ENCODE peak calls at places on chromosomes 7 and 10, in seven cellular contexts. E, W, J, R, Q, F and Y are unnamed samples.

GRCh38 chr7:112665709-112666108 is 124.5 kb downstream of the TMEM168 start:
- DNase-seq in E (no peak), W (no peak), J (peak), R (peak), Q (no peak), F (no peak), Y (peak)

GRCh38 chr10:71748671-71749191 is 24.6 kb downstream of the VSIR start:
- DNase-seq in E (no peak), W (no peak), J (no peak), R (no peak), Q (no peak), F (no peak), Y (peak)

GRCh38 chr7:21869785-21870402 is 75.8 kb downstream of the CDCA7L start:
- DNase-seq in E (no peak), W (no peak), J (peak), R (peak), Q (peak), F (no peak), Y (peak)

GRCh38 chr10:80506189-80506575 is 31.5 kb upstream of the SH2D4B start:
- DNase-seq in E (no peak), W (no peak), J (peak), R (peak), Q (peak), F (no peak), Y (peak)

GRCh38 chr7:82172896-82173295 is 270.7 kb downstream of the CACNA2D1 start:
- DNase-seq in E (no peak), W (no peak), J (no peak), R (peak), Q (no peak), F (no peak), Y (peak)

GRCh38 chr10:90462761-90463160 is 395.1 kb downstream of the HTR7 start:
- DNase-seq in E (no peak), W (no peak), J (peak), R (no peak), Q (no peak), F (no peak), Y (peak)

GRCh38 chr7:143405671-143406352 is 2.8 kb downstream of the EPHA1 start:
- DNase-seq in E (no peak), W (no peak), J (no peak), R (no peak), Q (no peak), F (no peak), Y (no peak)

GRCh38 chr10:5506751-5507648 is 7.6 kb upstream of the CALML5 start:
- DNase-seq in E (peak), W (no peak), J (no peak), R (no peak), Q (no peak), F (no peak), Y (no peak)

GRCh38 chr7:106178593-106179134 is 66.6 kb upstream of the SYPL1 start:
- DNase-seq in E (no peak), W (peak), J (peak), R (peak), Q (peak), F (peak), Y (peak)
- TF ChIP-seq CTCF in E (no peak), W (peak), J (peak), R (peak), Q (peak), F (no peak), Y (peak)

DNA sequence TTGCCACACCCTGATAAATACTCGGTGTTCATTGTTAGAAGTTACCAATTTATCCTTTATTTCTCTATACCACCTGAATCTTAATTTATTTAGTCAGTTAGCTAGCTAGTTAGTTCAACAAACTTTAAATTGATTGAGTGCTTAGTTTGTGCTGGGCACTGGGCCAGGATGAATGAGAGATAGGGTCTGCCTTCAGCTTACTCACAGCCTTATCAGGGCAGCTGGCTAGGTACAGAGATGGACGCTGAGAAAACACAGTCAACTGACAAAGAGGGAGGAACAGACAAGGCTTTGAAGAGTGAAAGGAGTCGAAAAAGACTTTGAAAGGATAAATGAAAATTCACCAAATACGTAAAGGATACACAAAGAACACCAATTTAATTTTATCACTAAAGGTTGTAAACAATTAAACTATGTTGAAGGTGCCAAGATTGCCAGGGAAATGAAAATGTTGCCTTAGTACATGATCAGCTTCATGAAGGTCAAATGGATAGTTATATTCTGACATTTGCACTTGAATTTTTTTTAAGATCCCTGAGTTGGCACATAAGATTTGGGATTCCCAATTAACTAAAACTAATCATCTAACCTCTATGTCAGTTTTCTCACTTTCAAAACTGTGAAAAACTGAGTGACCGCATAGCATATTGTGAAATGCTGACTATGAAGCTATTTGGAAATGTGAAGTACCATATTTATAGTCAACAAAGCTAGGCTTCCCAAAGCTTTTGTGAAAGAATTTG is 2.1 kb downstream of the CAV2 start:
- DNase-seq in E (no peak), W (no peak), J (peak), R (peak), Q (peak), F (peak), Y (peak)
- H3K4me3 ChIP-seq in E (peak), W (peak), J (peak), R (peak), Q (peak), F (peak), Y (peak)

DNA sequence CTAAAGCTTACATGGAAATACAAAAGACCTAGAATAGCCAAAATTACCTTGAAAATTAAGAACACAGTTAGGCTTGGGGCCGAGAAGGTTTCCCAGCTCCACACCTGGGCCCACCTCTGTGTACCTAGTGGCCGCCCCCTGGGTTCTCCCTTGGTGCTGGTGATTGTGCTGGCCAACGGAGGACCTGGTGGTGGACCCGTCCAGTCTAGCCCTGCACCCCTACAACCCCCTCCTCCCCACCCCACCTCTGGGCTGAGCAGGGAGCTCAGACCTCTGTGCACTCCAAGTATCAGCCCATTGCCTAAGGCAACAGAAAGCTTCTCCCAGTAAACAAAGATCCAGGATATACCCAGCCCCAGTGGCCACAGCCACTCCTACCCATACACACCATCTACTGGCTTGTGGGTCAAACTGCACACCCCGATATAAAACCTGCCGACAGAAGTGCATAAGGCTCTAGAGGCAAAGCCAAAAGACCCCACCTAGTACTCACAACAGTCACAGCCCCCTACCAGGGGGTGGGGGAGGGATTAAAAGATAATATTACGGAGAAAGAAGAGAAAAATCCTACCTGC is 105.0 kb upstream of the DIP2C start:
- DNase-seq in E (no peak), W (no peak), J (no peak), R (no peak), Q (no peak), F (no peak), Y (peak)
- TF ChIP-seq CTCF in E (peak), W (no peak), J (peak), R (no peak), Q (peak), F (no peak), Y (peak)

DNA sequence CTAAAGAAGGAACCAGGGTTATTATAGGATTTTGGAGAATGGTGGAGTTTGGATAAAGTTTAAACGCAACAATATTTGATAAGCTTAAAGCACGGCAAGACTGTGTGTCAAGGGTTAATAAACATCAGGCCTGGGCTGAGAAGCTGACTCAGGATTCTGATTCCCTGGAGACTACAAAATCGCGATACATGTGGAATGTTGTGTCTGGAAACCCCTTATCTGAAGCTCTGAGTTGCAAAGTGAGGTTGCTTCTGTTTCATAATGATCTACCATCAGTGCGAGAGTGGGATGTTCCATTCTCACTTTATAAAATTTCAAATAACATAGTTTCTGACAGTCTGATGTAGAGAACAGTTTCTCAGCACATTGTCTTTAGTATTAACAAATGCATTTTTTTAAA is 7.8 kb downstream of the C1GALT1 start:
- DNase-seq in E (no peak), W (no peak), J (no peak), R (peak), Q (peak), F (no peak), Y (peak)
- H3K4me3 ChIP-seq in E (no peak), W (no peak), J (no peak), R (no peak), Q (peak), F (no peak), Y (no peak)

DNA sequence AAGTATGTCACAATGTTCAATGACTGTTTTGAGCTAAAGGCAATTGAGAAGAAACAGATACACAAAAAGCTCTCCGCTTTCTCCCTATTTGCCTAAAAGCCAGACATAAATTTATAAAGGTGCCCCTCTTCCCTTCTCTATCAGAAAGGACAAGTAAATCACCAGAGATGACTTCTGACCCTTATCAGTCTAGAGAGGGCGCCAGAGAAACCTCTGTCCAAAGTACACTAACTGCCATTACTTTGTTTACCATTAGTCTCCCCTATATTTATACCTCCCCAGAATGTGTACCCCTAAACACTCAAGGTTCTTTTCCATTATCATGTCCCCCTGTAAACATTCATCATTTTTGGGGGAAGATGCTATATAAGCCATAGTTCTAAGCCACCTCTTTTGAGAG is 49.3 kb downstream of the TPK1 start:
- DNase-seq in E (no peak), W (no peak), J (peak), R (no peak), Q (no peak), F (no peak), Y (no peak)
- TF ChIP-seq CTCF in E (no peak), W (no peak), J (peak), R (no peak), Q (peak), F (no peak), Y (no peak)

GRCh38 chr10:48253970-48254657 is 20.4 kb downstream of the FRMPD2 start:
- DNase-seq in E (no peak), W (no peak), J (peak), R (no peak), Q (peak), F (no peak), Y (peak)

GRCh38 chr10:48251152-48251524 is 23.4 kb downstream of the FRMPD2 start:
- DNase-seq in E (no peak), W (no peak), J (peak), R (no peak), Q (no peak), F (no peak), Y (peak)

GRCh38 chr10:48252354-48252650 is 22.2 kb downstream of the FRMPD2 start:
- DNase-seq in E (no peak), W (no peak), J (no peak), R (no peak), Q (no peak), F (no peak), Y (no peak)

GRCh38 chr10:48249763-48250351 is 24.6 kb downstream of the FRMPD2 start:
- DNase-seq in E (no peak), W (no peak), J (no peak), R (no peak), Q (no peak), F (no peak), Y (no peak)

DNA sequence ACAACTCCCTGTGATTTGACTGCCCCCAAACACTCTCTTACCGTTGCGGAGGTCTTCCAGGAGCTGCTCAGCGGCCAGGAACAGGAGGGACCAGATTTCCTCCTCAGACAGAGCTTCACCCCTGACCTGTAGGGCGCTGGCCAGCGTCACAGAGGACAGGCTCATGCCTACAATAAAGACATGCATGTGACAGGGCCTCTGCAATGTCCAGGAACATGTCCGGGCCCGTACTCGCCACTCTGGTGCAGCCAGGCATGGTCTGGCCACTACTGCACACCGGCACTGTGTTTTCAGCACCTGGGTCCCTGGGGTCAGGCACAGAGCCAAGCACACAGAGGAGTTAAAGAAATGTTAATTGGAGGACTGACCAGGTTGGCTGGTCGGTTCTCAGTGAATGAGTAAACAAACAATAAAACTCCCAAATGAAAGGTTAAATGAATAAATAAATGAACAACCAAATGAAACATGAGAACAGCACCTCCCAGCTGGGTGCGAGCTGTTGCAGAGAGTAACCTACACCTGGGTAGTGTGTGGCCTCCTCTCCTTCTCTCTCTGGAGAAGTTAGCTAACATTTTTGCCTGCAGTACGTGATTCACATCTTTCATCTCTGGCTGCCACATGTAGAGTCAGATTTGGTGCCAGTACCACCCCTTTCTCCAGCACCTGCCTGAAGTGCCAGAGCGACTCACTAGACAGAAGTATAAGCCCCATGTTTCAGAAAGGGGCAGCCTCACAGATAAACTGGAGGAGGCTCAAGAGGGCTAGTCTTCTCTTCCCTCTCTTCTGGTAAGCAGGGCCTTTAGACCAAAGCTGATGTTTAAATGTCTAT is 22.8 kb downstream of the FRMPD2 start:
- DNase-seq in E (no peak), W (no peak), J (peak), R (no peak), Q (no peak), F (peak), Y (no peak)
- H3K4me3 ChIP-seq in E (no peak), W (no peak), J (no peak), R (no peak), Q (no peak), F (no peak), Y (no peak)

GRCh38 chr7:151886783-151887182 is 9.9 kb upstream of the PRKAG2 start:
- DNase-seq in E (no peak), W (no peak), J (no peak), R (no peak), Q (no peak), F (no peak), Y (no peak)
- TF ChIP-seq CTCF in E (no peak), W (no peak), J (no peak), R (no peak), Q (no peak), F (no peak), Y (no peak)

GRCh38 chr10:22750131-22750530 is 35.8 kb upstream of the PIP4K2A start:
- DNase-seq in E (no peak), W (no peak), J (no peak), R (no peak), Q (no peak), F (no peak), Y (peak)

GRCh38 chr10:22754298-22754697 is 39.9 kb upstream of the PIP4K2A start:
- DNase-seq in E (no peak), W (no peak), J (no peak), R (no peak), Q (no peak), F (no peak), Y (no peak)

GRCh38 chr10:22758862-22759261 is 44.5 kb upstream of the PIP4K2A start:
- DNase-seq in E (no peak), W (no peak), J (no peak), R (no peak), Q (no peak), F (no peak), Y (no peak)

GRCh38 chr10:22752272-22752671 is 37.9 kb upstream of the PIP4K2A start:
- DNase-seq in E (no peak), W (no peak), J (no peak), R (no peak), Q (no peak), F (no peak), Y (no peak)

DNA sequence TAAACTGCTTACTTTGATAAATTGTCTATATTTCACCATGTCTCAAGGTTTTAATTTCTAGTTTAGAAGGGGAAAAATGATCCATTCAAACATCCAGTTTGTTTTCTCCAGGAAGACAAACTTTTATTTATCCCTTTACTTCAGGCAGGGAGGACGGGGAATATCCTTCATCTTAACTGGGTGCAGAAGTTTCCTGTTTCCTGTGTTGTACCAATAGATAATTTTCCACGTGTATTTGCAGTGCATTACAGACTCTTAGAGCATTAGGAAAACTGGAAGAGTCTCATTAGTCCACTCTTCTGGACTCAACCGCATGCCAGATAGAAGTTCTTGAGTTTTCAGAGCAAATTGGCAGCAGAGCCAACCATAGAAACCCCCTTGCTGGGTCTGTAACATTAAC is 39.4 kb upstream of the PIP4K2A start:
- DNase-seq in E (no peak), W (no peak), J (no peak), R (no peak), Q (no peak), F (no peak), Y (no peak)
- H3K4me3 ChIP-seq in E (no peak), W (no peak), J (no peak), R (no peak), Q (no peak), F (no peak), Y (no peak)